ENCODE peak calls at places on chromosomes 3 and 15, in four cellular contexts. N is HepG2, W is H1, R is HCT116. U is an unnamed sample.

GRCh38 chr3:193852901-193853300 is 259.9 kb downstream of the OPA1 start:
- DNase-seq in R (no peak), W (no peak), N (no peak), U (no peak)

GRCh38 chr3:71294919-71295318 is 288.6 kb downstream of the FOXP1 start:
- DNase-seq in N (no peak), R (no peak), W (no peak), U (no peak)

GRCh38 chr3:106913966-106914365 is 463.3 kb upstream of the CCDC54 start:
- DNase-seq in N (no peak), R (no peak), W (no peak), U (no peak)

GRCh38 chr3:151903501-151903991 is 30.1 kb downstream of the SUCNR1 start:
- DNase-seq in N (no peak), W (no peak), R (no peak), U (no peak)

GRCh38 chr15:76217029-76217866 is 94.0 kb downstream of the ETFA start:
- DNase-seq in W (no peak), N (no peak), R (peak; percentile 24), U (peak; percentile 51)

GRCh38 chr15:100221461-100222348 is 120.1 kb downstream of the ADAMTS17 start:
- DNase-seq in W (no peak), R (no peak), N (no peak), U (no peak)

GRCh38 chr3:37993811-37994638 is 3.4 kb downstream of the VILL start:
- DNase-seq in W (no peak), R (no peak), N (no peak), U (no peak)

GRCh38 chr15:64082757-64083156 is 10.9 kb downstream of the CIAO2A start:
- DNase-seq in N (no peak), R (no peak), W (no peak), U (no peak)

GRCh38 chr15:100889359-100890058 is 9.9 kb downstream of the ALDH1A3 start:
- DNase-seq in W (no peak), R (no peak), N (no peak), U (peak; percentile 75)

GRCh38 chr3:106108925-106109324 is 240.1 kb upstream of the CBLB start:
- DNase-seq in W (no peak), R (no peak), N (no peak), U (no peak)

GRCh38 chr3:124384527-124384926 is 345.7 kb upstream of the UMPS start:
- DNase-seq in R (no peak), N (no peak), W (no peak), U (peak; percentile 23)

GRCh38 chr3:196634851-196635250 is 4.6 kb upstream of the NRROS start:
- DNase-seq in N (no peak), R (no peak), W (no peak), U (no peak)

GRCh38 chr3:168249048-168249538 is 153.4 kb upstream of the GOLIM4 start:
- DNase-seq in R (no peak), W (no peak), N (no peak), U (no peak)

GRCh38 chr15:47485419-47485818 is 231.9 kb upstream of the SEMA6D start:
- DNase-seq in R (no peak), W (no peak), N (no peak), U (no peak)

GRCh38 chr3:143814358-143814968 is 33.8 kb downstream of the SLC9A9 start:
- DNase-seq in N (no peak), W (no peak), R (no peak), U (no peak)

GRCh38 chr3:74844428-74844827 is 230.0 kb upstream of the CNTN3 start:
- DNase-seq in W (no peak), N (no peak), R (no peak), U (peak; percentile 43)

GRCh38 chr3:133937756-133938601 is 42.3 kb upstream of the RAB6B start:
- DNase-seq in W (no peak), N (no peak), R (no peak), U (no peak)

GRCh38 chr3:142022381-142022780 is 127.0 kb downstream of the TFDP2 start:
- DNase-seq in W (no peak), R (no peak), N (no peak), U (no peak)

GRCh38 chr3:162992741-162993140 is 1496.1 kb downstream of the OTOL1 start:
- DNase-seq in R (no peak), W (no peak), N (no peak), U (no peak)
- TF ChIP-seq JUND in R (no peak), W (no peak), N (no peak), U (no peak)

GRCh38 chr3:23459437-23459836 is 256.3 kb downstream of the UBE2E2 start:
- DNase-seq in R (no peak), W (no peak), N (no peak), U (no peak)

GRCh38 chr3:23461069-23461468 is 257.9 kb downstream of the UBE2E2 start:
- DNase-seq in R (no peak), W (no peak), N (no peak), U (no peak)

GRCh38 chr3:23455775-23456174 is 252.6 kb downstream of the UBE2E2 start:
- DNase-seq in R (no peak), N (no peak), W (no peak), U (no peak)

GRCh38 chr3:23457697-23458096 is 254.6 kb downstream of the UBE2E2 start:
- DNase-seq in W (no peak), N (no peak), R (no peak), U (no peak)

GRCh38 chr3:23459915-23460546 is 256.9 kb downstream of the UBE2E2 start:
- DNase-seq in N (no peak), W (no peak), R (no peak), U (no peak)
- TF ChIP-seq JUND in N (no peak), W (no peak), R (no peak), U (no peak)

GRCh38 chr3:127588675-127589577 is 1.6 kb downstream of the TPRA1 start:
- DNase-seq in R (no peak), N (peak; percentile 23), W (no peak), U (no peak)
- TF ChIP-seq JUND in R (no peak), N (no peak), W (no peak), U (no peak)

GRCh38 chr3:185959609-185960517 is 22.0 kb upstream of the TRA2B start:
- DNase-seq in N (peak; percentile 88), R (no peak), W (no peak), U (no peak)
- TF ChIP-seq JUND in N (no peak), R (no peak), W (no peak), U (no peak)

GRCh38 chr3:60708191-60708975 is 542.9 kb downstream of the FHIT start:
- DNase-seq in W (no peak), N (no peak), R (no peak), U (no peak)
- TF ChIP-seq JUND in W (no peak), N (no peak), R (no peak), U (no peak)

GRCh38 chr3:161423911-161424522 is 52.7 kb upstream of the SPTSSB start:
- DNase-seq in N (peak; percentile 41), R (peak; percentile 34), W (no peak), U (peak; percentile 80)
- TF ChIP-seq JUND in N (no peak), R (no peak), W (no peak), U (no peak)